ENCODE peak calls at places on chromosomes 12 and 14, in eight cellular contexts. O is progenitor cell of endocrine pancreas; A is A673; H is activated naive CD4-positive, alpha-beta T cell treated with Interleukin-2 at 50 U/mL for 16 hours; Y is GM13976; B is right cardiac atrium; E is T-helper 1 cell; W is non-pigmented ciliary epithelial cell. M is an unnamed sample.
A peak's percentile ranks its signal among the peaks of the same experiment; 100 is the strongest.

GRCh38 chr12:41188058-41188840 is at the start of gene PDZRN4:
- DNase-seq in O (peak; percentile 29), A (peak; percentile 4), H (no peak), Y (peak; percentile 24), B (peak; percentile 67), E (no peak), W (no peak), M (no peak)

GRCh38 chr12:79266511-79267129 is 402.0 kb downstream of the SYT1 start:
- DNase-seq in O (no peak), A (no peak), H (no peak), Y (no peak), B (no peak), E (no peak), W (no peak), M (no peak)

GRCh38 chr12:99043319-99043914 is 398.3 kb downstream of the APAF1 start:
- DNase-seq in O (peak; percentile 60), A (peak; percentile 76), H (peak; percentile 40), Y (peak; percentile 46), B (peak; percentile 77), E (peak; percentile 2), W (peak; percentile 14), M (peak; percentile 62)

GRCh38 chr14:53957739-53958138 is 1.1 kb upstream of the BMP4 start:
- DNase-seq in O (no peak), A (no peak), H (no peak), Y (no peak), B (no peak), E (no peak), W (no peak), M (no peak)

GRCh38 chr12:89748791-89749190 is 40.2 kb upstream of the ATP2B1 start:
- DNase-seq in O (no peak), A (no peak), H (no peak), Y (no peak), B (no peak), E (no peak), W (no peak), M (no peak)

GRCh38 chr14:78836777-78837176 is 666.6 kb downstream of the NRXN3 start:
- DNase-seq in O (peak; percentile 46), A (peak; percentile 81), H (no peak), Y (peak; percentile 23), B (no peak), E (no peak), W (no peak), M (peak; percentile 20)

GRCh38 chr14:86799244-86799647 is 1193.7 kb downstream of the GALC start:
- DNase-seq in O (no peak), A (peak; percentile 86), H (no peak), Y (no peak), B (no peak), E (no peak), W (peak; percentile 91), M (no peak)

GRCh38 chr14:87067597-87067996 is 925.4 kb downstream of the GALC start:
- DNase-seq in O (no peak), A (no peak), H (no peak), Y (no peak), B (no peak), E (no peak), W (no peak), M (no peak)

GRCh38 chr14:76576047-76576741 is 185.1 kb upstream of the VASH1 start:
- DNase-seq in O (no peak), A (peak; percentile 15), H (no peak), Y (no peak), B (no peak), E (no peak), W (no peak), M (no peak)